ENCODE peak calls at places on chromosome 18, in seven cellular contexts. B is heart left ventricle, K is Peyer's patch, T is adrenal gland, I is transverse colon, Z is HepG2, F is breast epithelium. O is an unnamed sample.

GRCh38 chr18:9643549-9643948 is 29.2 kb upstream of the PPP4R1 start:
- DNase-seq in K (no peak), Z (peak; percentile 75), T (no peak), F (no peak), I (no peak), B (no peak), O (no peak)

GRCh38 chr18:69628774-69629359 is 228.2 kb downstream of the DOK6 start:
- DNase-seq in F (no peak), K (no peak), Z (no peak), I (no peak), T (no peak), B (peak; percentile 27), O (no peak)

GRCh38 chr18:8367217-8367988 is 241.8 kb upstream of the RAB12 start:
- DNase-seq in T (peak; percentile 61), I (peak; percentile 31), B (no peak), Z (no peak), F (no peak), K (no peak), O (peak; percentile 43)

GRCh38 chr18:70405051-70405450 is 116.2 kb downstream of the SOCS6 start:
- DNase-seq in I (no peak), T (no peak), B (no peak), K (no peak), Z (no peak), F (no peak), O (no peak)

GRCh38 chr18:58004317-58004716 is 39.7 kb upstream of the NEDD4L start:
- DNase-seq in F (no peak), K (no peak), T (no peak), Z (peak; percentile 61), I (no peak), B (no peak), O (no peak)

GRCh38 chr18:34838669-34839068 is 128.6 kb downstream of the DTNA start:
- DNase-seq in I (no peak), Z (no peak), B (peak; percentile 32), T (no peak), F (no peak), K (no peak), O (no peak)

GRCh38 chr18:13026583-13027270 is 35.6 kb downstream of the CEP192 start:
- DNase-seq in T (no peak), F (no peak), I (no peak), B (no peak), K (no peak), Z (no peak), O (no peak)

GRCh38 chr18:12048827-12049175 is 44.8 kb upstream of the ANKRD62 start:
- DNase-seq in K (peak; percentile 6), Z (no peak), B (no peak), T (no peak), I (no peak), F (no peak), O (no peak)

GRCh38 chr18:57743008-57743407 is 60.1 kb downstream of the ATP8B1 start:
- DNase-seq in K (no peak), F (no peak), T (peak; percentile 60), I (no peak), Z (no peak), B (no peak), O (no peak)

GRCh38 chr18:60722742-60723141 is 350.2 kb upstream of the MC4R start:
- DNase-seq in B (no peak), I (no peak), K (no peak), T (no peak), Z (no peak), F (no peak), O (no peak)

GRCh38 chr18:62187543-62188378 is 706 bp downstream of the RELCH start:
- DNase-seq in K (no peak), I (peak; percentile 47), F (no peak), B (no peak), T (peak; percentile 66), Z (peak; percentile 17), O (peak; percentile 43)

GRCh38 chr18:49161627-49162026 is 210.9 kb upstream of the SMAD7 start:
- DNase-seq in B (no peak), Z (no peak), K (no peak), T (no peak), I (no peak), F (no peak), O (no peak)

GRCh38 chr18:79476918-79477685 is 81.4 kb downstream of the NFATC1 start:
- DNase-seq in T (no peak), B (no peak), Z (peak; percentile 40), F (no peak), I (no peak), K (no peak), O (no peak)

GRCh38 chr18:44716697-44717163 is 36.0 kb downstream of the SETBP1 start:
- DNase-seq in K (no peak), I (no peak), T (no peak), B (no peak), Z (no peak), F (no peak), O (no peak)

GRCh38 chr18:74013955-74014354 is 133.7 kb downstream of the FBXO15 start:
- DNase-seq in F (no peak), K (no peak), T (peak; percentile 58), B (no peak), Z (no peak), I (no peak), O (no peak)

GRCh38 chr18:6219116-6219717 is 195.5 kb downstream of the L3MBTL4 start:
- DNase-seq in B (peak; percentile 37), K (no peak), I (no peak), T (peak; percentile 76), Z (peak; percentile 24), F (no peak), O (no peak)

GRCh38 chr18:37447959-37448916 is 117.4 kb downstream of the CELF4 start:
- DNase-seq in T (no peak), I (no peak), K (no peak), F (no peak), Z (no peak), B (no peak), O (peak; percentile 53)

GRCh38 chr18:77622009-77622692 is 372.5 kb downstream of the GALR1 start:
- DNase-seq in I (no peak), T (no peak), K (no peak), F (no peak), Z (no peak), B (no peak), O (no peak)

DNA sequence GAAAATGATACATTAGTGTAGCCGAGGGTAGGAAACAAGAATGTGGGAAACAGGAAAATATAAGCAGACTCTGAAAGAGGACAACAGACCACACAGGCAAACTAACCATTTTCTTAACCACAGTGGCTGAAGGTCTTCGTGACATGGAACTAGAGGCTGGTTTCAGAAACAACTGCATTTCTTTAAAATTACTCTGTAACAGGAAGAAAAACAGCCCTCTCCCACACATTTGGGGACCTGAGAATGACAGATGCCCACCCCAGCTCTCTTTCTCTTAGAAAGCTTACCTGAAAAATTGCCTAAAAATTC is 13.8 kb upstream of the SLC25A52 start:
- DNase-seq in K (no peak), B (no peak), I (no peak), F (no peak), Z (no peak), T (no peak), O (no peak)
- H3K4me1 ChIP-seq in K (no peaks in the 10 kb centered on the region), B (no peaks in the 10 kb centered on the region), I (no peaks in the 10 kb centered on the region), F (no peaks in the 10 kb centered on the region), Z (peaks cover 15% of the 10 kb centered on the region), T (peaks cover under 1% of the 10 kb centered on the region), O (no peaks in the 10 kb centered on the region)

DNA sequence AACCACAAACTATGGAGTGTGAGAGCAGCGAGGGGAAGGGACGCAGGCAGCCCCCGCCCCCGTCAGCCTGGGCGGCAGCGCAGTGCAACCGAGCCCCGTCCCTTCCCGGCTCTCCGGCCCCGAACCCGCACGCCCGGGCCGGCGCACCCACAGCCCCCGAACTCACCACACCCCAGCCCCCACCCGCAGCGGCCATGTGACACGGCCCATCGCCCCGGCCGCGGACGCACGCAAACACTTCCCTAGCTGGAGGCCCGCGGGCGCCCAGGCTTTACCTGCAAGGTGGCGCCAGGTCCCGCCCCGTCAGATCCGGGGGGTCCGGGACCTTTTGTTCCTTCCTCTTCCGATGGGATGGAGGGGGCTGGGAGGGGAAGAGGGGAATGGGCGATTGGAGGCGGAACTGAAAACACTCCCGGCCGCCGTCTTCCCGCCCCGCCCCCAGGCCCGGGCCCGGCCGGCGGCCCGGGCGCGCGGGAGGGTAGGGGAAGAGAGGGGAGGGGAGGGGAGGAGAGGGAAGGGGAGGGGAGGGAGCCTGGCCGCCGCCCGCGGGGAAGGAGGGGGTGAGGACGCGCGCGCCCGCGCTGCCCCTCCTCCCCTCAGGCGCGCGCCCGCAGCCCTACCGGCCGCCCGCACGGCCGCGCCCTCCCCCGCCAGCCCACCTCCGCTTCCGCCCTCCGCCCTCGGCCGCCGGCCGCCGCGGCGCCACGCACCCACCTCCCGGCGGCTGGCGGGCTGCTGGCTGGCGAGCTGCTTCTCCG is at the start of gene SMAD2:
- DNase-seq in T (peak; percentile 86), I (peak; percentile 88), Z (peak; percentile 87), F (peak; percentile 76), K (peak; percentile 82), B (peak; percentile 90), O (peak; percentile 96)
- TF ChIP-seq POLR2A in T (peak; percentile 36), I (peak; percentile 64), Z (no peak), F (no peak), K (no peak), B (no peak), O (no peak)

DNA sequence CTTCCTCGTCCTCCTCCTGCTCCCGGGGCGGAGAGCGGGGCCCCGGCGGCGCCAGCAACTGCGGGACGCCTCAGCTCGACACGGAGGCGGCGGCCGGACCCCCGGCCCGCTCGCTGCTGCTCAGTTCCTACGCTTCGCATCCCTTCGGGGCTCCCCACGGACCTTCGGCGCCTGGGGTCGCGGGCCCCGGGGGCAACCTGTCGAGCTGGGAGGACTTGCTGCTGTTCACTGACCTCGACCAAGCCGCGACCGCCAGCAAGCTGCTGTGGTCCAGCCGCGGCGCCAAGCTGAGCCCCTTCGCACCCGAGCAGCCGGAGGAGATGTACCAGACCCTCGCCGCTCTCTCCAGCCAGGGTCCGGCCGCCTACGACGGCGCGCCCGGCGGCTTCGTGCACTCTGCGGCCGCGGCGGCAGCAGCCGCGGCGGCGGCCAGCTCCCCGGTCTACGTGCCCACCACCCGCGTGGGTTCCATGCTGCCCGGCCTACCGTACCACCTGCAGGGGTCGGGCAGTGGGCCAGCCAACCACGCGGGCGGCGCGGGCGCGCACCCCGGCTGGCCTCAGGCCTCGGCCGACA is 2.0 kb downstream of the GATA6 start:
- DNase-seq in I (no peak), Z (no peak), F (no peak), B (no peak), K (no peak), T (no peak), O (peak; percentile 88)
- H3K27me3 ChIP-seq in I (peaks cover 98% of the 10 kb centered on the region), Z (no peaks in the 10 kb centered on the region), F (peaks cover 26% of the 10 kb centered on the region), B (no peaks in the 10 kb centered on the region), K (no peaks in the 10 kb centered on the region), T (no peaks in the 10 kb centered on the region), O (peaks cover 2% of the 10 kb centered on the region)

GRCh38 chr18:3054214-3054613 is 41.3 kb upstream of the LPIN2 start:
- DNase-seq in K (no peak), I (no peak), Z (no peak), F (no peak), T (peak; percentile 23), B (no peak), O (no peak)

GRCh38 chr18:3055861-3056260 is 42.9 kb upstream of the LPIN2 start:
- DNase-seq in T (no peak), B (no peak), F (no peak), Z (no peak), K (no peak), I (no peak), O (no peak)

GRCh38 chr18:3056311-3056710 is 43.4 kb upstream of the LPIN2 start:
- DNase-seq in B (no peak), Z (no peak), F (no peak), I (no peak), K (no peak), T (peak; percentile 34), O (no peak)

GRCh38 chr18:3054785-3055184 is 41.8 kb upstream of the LPIN2 start:
- DNase-seq in Z (no peak), K (no peak), I (no peak), T (peak; percentile 7), B (no peak), F (no peak), O (no peak)

GRCh38 chr18:3055201-3055600 is 42.3 kb upstream of the LPIN2 start:
- DNase-seq in T (no peak), K (no peak), F (no peak), Z (no peak), I (no peak), B (no peak), O (no peak)
- H3K4me1 ChIP-seq in T (peaks cover 15% of the 10 kb centered on the region), K (no peaks in the 10 kb centered on the region), F (no peaks in the 10 kb centered on the region), Z (peaks cover 99% of the 10 kb centered on the region), I (peaks cover 29% of the 10 kb centered on the region), B (peaks cover 9% of the 10 kb centered on the region), O (peaks cover 47% of the 10 kb centered on the region)